ENCODE peak calls at places on chromosomes 2 and 18, in five cellular contexts. X is ovary, F is body of pancreas, T is tibial nerve, Z is H1. B is an unnamed sample.
A peak's percentile ranks its signal among the peaks of the same experiment; 100 is the strongest.

GRCh38 chr2:143705108-143705686 is 576.0 kb downstream of the ARHGAP15 start:
- DNase-seq in F (no peak), Z (no peak), T (no peak), X (no peak), B (no peak)

GRCh38 chr18:28834889-28835288 is 658.0 kb upstream of the CDH2 start:
- DNase-seq in Z (no peak), X (no peak), F (no peak), T (no peak), B (no peak)

GRCh38 chr2:151437630-151438029 is 27.9 kb downstream of the RIF1 start:
- DNase-seq in F (no peak), T (no peak), Z (no peak), X (no peak), B (no peak)

GRCh38 chr2:137729305-137729704 is 235.0 kb upstream of the HNMT start:
- DNase-seq in Z (no peak), X (no peak), T (no peak), F (no peak), B (no peak)

GRCh38 chr2:224875870-224876269 is 159.7 kb upstream of the CCDC195 start:
- DNase-seq in Z (no peak), F (no peak), X (no peak), T (no peak), B (peak; percentile 40)

GRCh38 chr2:62267687-62268086 is 71.8 kb downstream of the B3GNT2 start:
- DNase-seq in F (no peak), Z (no peak), X (no peak), T (no peak), B (no peak)

GRCh38 chr18:2986150-2986865 is 26.6 kb downstream of the LPIN2 start:
- DNase-seq in T (no peak), X (no peak), F (no peak), Z (no peak), B (no peak)

GRCh38 chr2:227228061-227228667 is 63.7 kb downstream of the COL4A3 start:
- DNase-seq in T (no peak), Z (no peak), F (peak; percentile 37), X (no peak), B (peak; percentile 96)

GRCh38 chr2:203900298-203900697 is 32.7 kb downstream of the CTLA4 start:
- DNase-seq in X (no peak), T (no peak), Z (no peak), F (no peak), B (no peak)

GRCh38 chr18:79856119-79857080 is 58.7 kb downstream of the KCNG2 start:
- DNase-seq in T (no peak), X (no peak), Z (peak; percentile 27), F (peak; percentile 33), B (no peak)

GRCh38 chr2:216974321-216975302 is 114.7 kb upstream of the TNP1 start:
- DNase-seq in T (no peak), Z (no peak), F (no peak), X (peak; percentile 84), B (no peak)

GRCh38 chr2:70851704-70852103 is 16.1 kb upstream of the CD207 start:
- DNase-seq in F (no peak), Z (no peak), X (no peak), T (no peak), B (no peak)

GRCh38 chr2:43343573-43344304 is 117.3 kb upstream of the ZFP36L2 start:
- DNase-seq in F (peak; percentile 79), X (peak; percentile 85), Z (no peak), T (peak; percentile 66), B (peak; percentile 89)

GRCh38 chr18:58670561-58671121 is 624 bp upstream of the MALT1 start:
- DNase-seq in T (no peak), Z (no peak), X (no peak), F (no peak), B (no peak)

GRCh38 chr2:95267458-95268207 is 6.6 kb upstream of the PROM2 start:
- DNase-seq in Z (no peak), F (peak; percentile 10), X (no peak), T (no peak), B (no peak)

GRCh38 chr2:27494944-27495554 is at the start of gene FNDC4:
- DNase-seq in F (peak; percentile 35), Z (no peak), X (peak; percentile 64), T (no peak), B (peak; percentile 12)

GRCh38 chr18:37042381-37042780 is 213.5 kb downstream of the KIAA1328 start:
- DNase-seq in X (no peak), Z (no peak), F (no peak), T (no peak), B (no peak)

GRCh38 chr2:18934886-18935285 is 345.5 kb upstream of the NT5C1B start:
- DNase-seq in X (no peak), F (no peak), T (no peak), Z (no peak), B (no peak)

GRCh38 chr18:23230688-23231087 is 95.4 kb downstream of the CABLES1 start:
- DNase-seq in T (no peak), X (no peak), Z (no peak), F (no peak), B (no peak)

GRCh38 chr2:135899567-135899966 is 23.3 kb upstream of the MCM6 start:
- DNase-seq in T (no peak), F (no peak), X (no peak), Z (no peak), B (no peak)

GRCh38 chr18:79882522-79883241 is 68.8 kb downstream of the SLC66A2 start:
- DNase-seq in F (no peak), X (no peak), Z (no peak), T (no peak), B (no peak)

GRCh38 chr2:112275887-112276773 is 733 bp downstream of the ZC3H6 start:
- DNase-seq in Z (peak; percentile 57), F (peak; percentile 92), X (peak; percentile 93), T (peak; percentile 76), B (peak; percentile 91)

GRCh38 chr2:189960346-189960745 is 102.2 kb downstream of the MSTN start:
- DNase-seq in X (no peak), Z (no peak), T (no peak), F (no peak), B (no peak)

GRCh38 chr18:79425573-79425895 is 29.8 kb downstream of the NFATC1 start:
- DNase-seq in Z (no peak), X (no peak), T (no peak), F (no peak), B (no peak)

GRCh38 chr18:12990128-12990485 is 1.1 kb upstream of the CEP192 start:
- DNase-seq in X (no peak), Z (no peak), F (no peak), T (no peak), B (no peak)

GRCh38 chr2:171248205-171248662 is 87.5 kb upstream of the TLK1 start:
- DNase-seq in F (no peak), T (no peak), Z (no peak), X (no peak), B (no peak)
- H3K4me3 ChIP-seq in F (no peak overlapping the region), T (no peak overlapping the region), Z (no peak overlapping the region), X (no peak overlapping the region), B (no peak overlapping the region)

GRCh38 chr2:100560431-100560830 is 2.4 kb upstream of the PDCL3 start:
- DNase-seq in Z (no peak), X (no peak), F (no peak), T (no peak), B (no peak)

GRCh38 chr2:100563407-100564247 is 834 bp downstream of the PDCL3 start:
- DNase-seq in X (peak; percentile 33), Z (no peak), T (no peak), F (no peak), B (peak; percentile 10)

GRCh38 chr2:100561191-100561590 is 1.6 kb upstream of the PDCL3 start:
- DNase-seq in Z (no peak), X (no peak), F (no peak), T (no peak), B (peak; percentile 3)

DNA sequence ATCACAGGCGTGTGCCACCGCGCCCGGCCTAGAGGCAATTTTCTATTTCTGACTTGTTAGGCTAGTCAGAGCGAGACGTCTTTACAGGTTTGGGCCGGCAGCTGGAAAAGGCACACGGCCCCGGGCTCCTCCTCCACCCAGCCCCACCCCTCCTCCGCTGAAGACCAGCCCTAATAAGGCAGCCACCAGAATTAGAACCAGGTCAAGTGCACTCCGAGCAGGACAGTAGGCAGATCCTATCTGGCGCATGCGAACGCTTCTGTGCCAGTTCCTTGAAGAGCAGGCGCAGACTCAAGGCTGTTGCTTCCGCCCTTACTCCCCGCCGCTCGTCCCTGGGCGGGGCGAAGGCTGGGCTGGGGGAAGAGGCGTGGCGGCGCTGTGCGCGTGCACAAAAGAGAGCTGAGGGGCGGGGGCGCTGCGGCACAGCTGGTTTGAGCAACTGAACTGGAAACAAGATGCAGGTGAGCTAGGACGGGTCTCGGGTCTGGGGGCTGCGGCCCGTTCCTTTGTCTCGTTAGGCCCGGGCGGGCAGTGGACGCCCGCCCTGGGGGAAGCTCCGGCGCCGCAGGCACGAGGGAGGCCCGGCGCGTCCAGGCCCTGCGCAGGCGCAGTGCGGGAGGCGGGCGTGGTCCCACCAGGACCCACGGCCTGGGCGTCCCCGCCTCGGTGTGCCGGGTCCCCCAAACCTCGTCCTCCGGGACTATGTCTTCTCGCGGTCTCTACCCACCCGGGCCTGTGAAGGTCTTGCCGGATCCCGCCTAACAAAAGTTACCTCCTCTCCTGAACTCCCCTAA is at the start of gene PDCL3:
- DNase-seq in F (peak; percentile 98), Z (peak; percentile 93), T (peak; percentile 88), X (peak; percentile 94), B (peak; percentile 99)
- TF ChIP-seq POLR2A in F (peak; percentile 87), Z (peak; percentile 95), T (peak; percentile 80), X (no peak), B (no peak)

GRCh38 chr2:37987098-37987497 is 62.0 kb downstream of the RMDN2 start:
- DNase-seq in F (no peak), T (no peak), X (no peak), Z (no peak), B (no peak)
- H3K4me3 ChIP-seq in F (no peak overlapping the region), T (no peak overlapping the region), X (no peak overlapping the region), Z (no peak overlapping the region), B (no peak overlapping the region)

GRCh38 chr2:201448701-201449100 is 2.6 kb downstream of the TRAK2 start:
- DNase-seq in F (no peak), X (no peak), T (no peak), Z (no peak), B (no peak)

GRCh38 chr2:201450910-201451329 is 338 bp downstream of the TRAK2 start:
- DNase-seq in X (no peak), T (peak; percentile 13), Z (no peak), F (no peak), B (no peak)

GRCh38 chr2:201452856-201453643 is 1.5 kb downstream of the STRADB start:
- DNase-seq in Z (no peak), F (no peak), X (no peak), T (no peak), B (no peak)

GRCh38 chr2:201452058-201452736 is 657 bp downstream of the STRADB start:
- DNase-seq in Z (no peak), F (no peak), T (no peak), X (no peak), B (no peak)

DNA sequence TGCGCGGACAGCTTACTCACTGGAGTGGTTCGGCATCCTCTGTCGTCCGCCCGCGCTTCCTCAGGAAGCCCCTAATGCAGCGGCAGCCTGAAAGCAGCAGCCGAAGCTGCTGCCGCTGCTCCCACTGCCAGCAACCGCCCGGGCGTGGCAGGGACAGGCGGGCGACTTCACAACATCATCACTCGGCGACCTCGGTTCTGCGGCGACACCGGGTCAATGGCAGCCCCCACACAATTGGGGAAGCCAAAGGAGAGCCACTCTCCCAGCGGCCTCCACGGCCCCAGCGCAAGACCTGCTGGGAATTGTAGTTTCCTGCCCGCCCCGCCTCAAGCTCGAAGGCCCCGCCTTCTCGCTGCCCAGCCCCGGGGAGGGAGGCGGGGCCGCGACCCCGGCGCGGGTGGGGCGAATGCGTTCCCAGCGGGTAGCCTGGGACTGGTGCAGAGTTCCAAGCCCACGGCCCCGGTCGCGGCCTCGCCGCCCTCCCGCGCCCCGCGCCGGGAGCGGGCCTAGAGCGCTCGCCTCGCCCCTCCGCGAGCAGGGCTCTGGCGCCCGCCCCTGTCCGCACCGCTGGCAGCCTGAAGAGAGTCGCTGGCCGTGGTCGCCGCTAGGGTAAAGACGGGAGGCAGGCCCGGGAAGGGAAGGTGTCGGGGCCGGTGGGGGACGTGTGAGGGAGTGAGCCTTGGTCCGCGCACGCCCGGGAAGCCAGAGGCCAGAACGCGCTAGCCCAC is at the start of the genes STRADB and TRAK2:
- DNase-seq in F (peak; percentile 92), T (peak; percentile 83), X (peak; percentile 92), Z (peak; percentile 93), B (peak; percentile 95)
- TF ChIP-seq POLR2A in F (peak; percentile 89), T (peak; percentile 79), X (peak; percentile 58), Z (peak; percentile 48), B (peak; percentile 65)